ENCODE peak calls at places on chromosomes 12 and 14, in six cellular contexts. U is left ventricle myocardium inferior, X is HFF-Myc, J is aorta, L is glomerular endothelial cell, I is nucleus accumbens. E is an unnamed sample.
A peak's percentile ranks its signal among the peaks of the same experiment; 100 is the strongest.

GRCh38 chr12:131990066-131990979 is 40.6 kb downstream of the EP400 start:
- DNase-seq in U (no peak), X (no peak), J (peak; percentile 64), L (no peak), I (no peak), E (no peak)

GRCh38 chr14:33851931-33852330 is 98.9 kb downstream of the EGLN3 start:
- DNase-seq in U (no peak), X (no peak), J (no peak), L (no peak), I (no peak), E (no peak)

GRCh38 chr12:12612403-12612802 is 727 bp downstream of the CREBL2 start:
- DNase-seq in U (no peak), X (no peak), J (no peak), L (no peak), I (no peak), E (no peak)

GRCh38 chr12:76790564-76791552 is 26.9 kb downstream of the ZDHHC17 start:
- DNase-seq in U (no peak), X (no peak), J (no peak), L (peak; percentile 12), I (no peak), E (peak; percentile 42)

GRCh38 chr12:133227281-133227852 is 8.3 kb downstream of the ANHX start:
- DNase-seq in U (no peak), X (no peak), J (no peak), L (no peak), I (no peak), E (no peak)

GRCh38 chr14:84107835-84108343 is 1422.1 kb upstream of the FLRT2 start:
- DNase-seq in U (no peak), X (no peak), J (no peak), L (no peak), I (no peak), E (no peak)

GRCh38 chr14:104676694-104677505 is 12.5 kb upstream of the INF2 start:
- DNase-seq in U (peak; percentile 17), X (no peak), J (peak; percentile 78), L (no peak), I (no peak), E (no peak)

GRCh38 chr14:95323917-95324316 is 4.2 kb upstream of the CLMN start:
- DNase-seq in U (no peak), X (no peak), J (no peak), L (no peak), I (no peak), E (no peak)

GRCh38 chr14:31243860-31244259 is 36.3 kb upstream of the HECTD1 start:
- DNase-seq in U (no peak), X (no peak), J (no peak), L (no peak), I (no peak), E (no peak)

GRCh38 chr14:73977896-73978295 is 27.8 kb downstream of the COQ6 start:
- DNase-seq in U (no peak), X (no peak), J (no peak), L (no peak), I (no peak), E (no peak)

GRCh38 chr12:109944975-109945374 is 44.9 kb downstream of the TCHP start:
- DNase-seq in U (no peak), X (no peak), J (no peak), L (no peak), I (no peak), E (no peak)

GRCh38 chr12:25256826-25257225 is 6.1 kb upstream of the KRAS start:
- DNase-seq in U (no peak), X (no peak), J (no peak), L (no peak), I (no peak), E (no peak)

GRCh38 chr12:8493084-8493483 is 20.2 kb upstream of the CLEC4D start:
- DNase-seq in U (no peak), X (no peak), J (no peak), L (no peak), I (no peak), E (peak; percentile 1)

GRCh38 chr14:21308132-21308478 is 28.2 kb downstream of the RPGRIP1 start:
- DNase-seq in U (no peak), X (no peak), J (no peak), L (no peak), I (no peak), E (no peak)

GRCh38 chr12:55720071-55720564 is at the start of gene RDH5:
- DNase-seq in U (peak; percentile 69), X (no peak), J (peak; percentile 93), L (no peak), I (peak; percentile 19), E (no peak)

GRCh38 chr12:64400041-64400440 is 4.2 kb upstream of the XPOT start:
- DNase-seq in U (no peak), X (no peak), J (no peak), L (no peak), I (no peak), E (peak; percentile 31)

GRCh38 chr14:75426332-75427125 is 1.3 kb upstream of the JDP2 start:
- DNase-seq in U (no peak), X (no peak), J (no peak), L (no peak), I (no peak), E (no peak)

GRCh38 chr14:93049867-93050331 is 65.8 kb downstream of the ITPK1 start:
- DNase-seq in U (peak; percentile 16), X (no peak), J (no peak), L (no peak), I (no peak), E (no peak)

GRCh38 chr12:132557969-132558856 is 52.2 kb downstream of the LRCOL1 start:
- DNase-seq in U (no peak), X (no peak), J (no peak), L (no peak), I (no peak), E (no peak)

GRCh38 chr14:95339301-95339865 is 19.7 kb upstream of the CLMN start:
- DNase-seq in U (no peak), X (no peak), J (no peak), L (no peak), I (no peak), E (no peak)

GRCh38 chr12:119013023-119013422 is 31.7 kb downstream of the SRRM4 start:
- DNase-seq in U (no peak), X (no peak), J (no peak), L (no peak), I (no peak), E (no peak)

GRCh38 chr14:22268875-22269274 is 320.1 kb downstream of the DAD1 start:
- DNase-seq in U (no peak), X (no peak), J (no peak), L (no peak), I (no peak), E (no peak)

GRCh38 chr14:66359500-66359899 is 126.7 kb upstream of the CCDC196 start:
- DNase-seq in U (no peak), X (peak; percentile 19), J (no peak), L (peak; percentile 41), I (no peak), E (peak; percentile 70)

GRCh38 chr14:42023452-42023851 is 416.8 kb downstream of the LRFN5 start:
- DNase-seq in U (no peak), X (no peak), J (no peak), L (no peak), I (no peak), E (no peak)

GRCh38 chr12:26853303-26854027 is 20.5 kb upstream of the ITPR2 start:
- DNase-seq in U (peak; percentile 61), X (no peak), J (peak; percentile 87), L (no peak), I (peak; percentile 28), E (peak; percentile 38)

GRCh38 chr12:120677765-120678473 is 9.0 kb upstream of the MLEC start:
- DNase-seq in U (peak; percentile 47), X (no peak), J (no peak), L (no peak), I (no peak), E (no peak)

GRCh38 chr12:50220357-50221061 is 53.3 kb upstream of the CERS5 start:
- DNase-seq in U (no peak), X (no peak), J (no peak), L (no peak), I (no peak), E (no peak)

GRCh38 chr12:66014818-66015217 is 115.7 kb downstream of the LLPH start:
- DNase-seq in U (no peak), X (peak; percentile 78), J (no peak), L (no peak), I (no peak), E (no peak)

GRCh38 chr12:15131462-15131861 is 89.8 kb downstream of the RERG start:
- DNase-seq in U (no peak), X (peak; percentile 64), J (no peak), L (no peak), I (no peak), E (no peak)